ENCODE peak calls at places on chromosomes 3 and 15, in four cellular contexts. One of them, this sample, is unnamed.

GRCh38 chr3:48684480-48685143 is 1.1 kb downstream of the NCKIPSD start:
- DNase-seq in H1: no peak
- DNase-seq in HepG2: no peak
- DNase-seq in GM12878: no peak
- DNase-seq in this sample: no peak

GRCh38 chr15:60989696-60990095 is 239.4 kb downstream of the RORA start:
- DNase-seq in GM12878: no peak
- DNase-seq in HepG2: no peak
- DNase-seq in H1: no peak
- DNase-seq in this sample: no peak

GRCh38 chr3:132253262-132253878 is 63.8 kb upstream of the ACP3 start:
- DNase-seq in H1: no peak
- DNase-seq in GM12878: no peak
- DNase-seq in HepG2: peak
- DNase-seq in this sample: peak

GRCh38 chr3:13215940-13216546 is 142.8 kb upstream of the IQSEC1 start:
- DNase-seq in GM12878: no peak
- DNase-seq in HepG2: peak
- DNase-seq in H1: no peak
- DNase-seq in this sample: no peak

GRCh38 chr3:20608054-20608738 is 422.2 kb upstream of the SGO1 start:
- DNase-seq in H1: no peak
- DNase-seq in GM12878: no peak
- DNase-seq in HepG2: no peak
- DNase-seq in this sample: peak

GRCh38 chr3:114328345-114328744 is 34.5 kb downstream of the TIGIT start:
- DNase-seq in HepG2: no peak
- DNase-seq in H1: no peak
- DNase-seq in GM12878: no peak
- DNase-seq in this sample: no peak

GRCh38 chr3:32238027-32238815 is at the start of gene CMTM8:
- DNase-seq in H1: no peak
- DNase-seq in HepG2: peak
- DNase-seq in GM12878: no peak
- DNase-seq in this sample: no peak

GRCh38 chr3:159828542-159828943 is 160.1 kb upstream of the IL12A start:
- DNase-seq in GM12878: no peak
- DNase-seq in H1: no peak
- DNase-seq in HepG2: peak
- DNase-seq in this sample: no peak

GRCh38 chr15:93190238-93190637 is 101.2 kb upstream of the RGMA start:
- DNase-seq in H1: no peak
- DNase-seq in GM12878: no peak
- DNase-seq in HepG2: no peak
- DNase-seq in this sample: no peak

GRCh38 chr3:183822631-183823030 is 2.7 kb downstream of the MAP6D1 start:
- DNase-seq in GM12878: no peak
- DNase-seq in HepG2: no peak
- DNase-seq in H1: no peak
- DNase-seq in this sample: no peak

GRCh38 chr15:57565326-57565725 is 26.4 kb upstream of the MYZAP start:
- DNase-seq in H1: no peak
- DNase-seq in HepG2: no peak
- DNase-seq in GM12878: no peak
- DNase-seq in this sample: no peak

GRCh38 chr15:85568261-85568808 is 187.9 kb downstream of the AKAP13 start:
- DNase-seq in H1: no peak
- DNase-seq in HepG2: no peak
- DNase-seq in GM12878: no peak
- DNase-seq in this sample: no peak

GRCh38 chr15:90645873-90646605 is 71.1 kb upstream of the BLM start:
- DNase-seq in GM12878: no peak
- DNase-seq in H1: no peak
- DNase-seq in HepG2: no peak
- DNase-seq in this sample: no peak

GRCh38 chr15:65383991-65384390 is 6.2 kb upstream of the IGDCC3 start:
- DNase-seq in HepG2: no peak
- DNase-seq in GM12878: no peak
- DNase-seq in H1: no peak
- DNase-seq in this sample: no peak

GRCh38 chr3:134326760-134327593 is 47.3 kb downstream of the AMOTL2 start:
- DNase-seq in HepG2: peak
- DNase-seq in GM12878: no peak
- DNase-seq in H1: no peak
- DNase-seq in this sample: peak

GRCh38 chr3:88230638-88231037 is 80.9 kb downstream of the C3orf38 start:
- DNase-seq in GM12878: no peak
- DNase-seq in HepG2: no peak
- DNase-seq in H1: no peak
- DNase-seq in this sample: no peak

GRCh38 chr3:89692601-89693000 is 585.2 kb downstream of the EPHA3 start:
- DNase-seq in GM12878: no peak
- DNase-seq in HepG2: no peak
- DNase-seq in H1: no peak
- DNase-seq in this sample: no peak

GRCh38 chr3:183253364-183253960 is 409 bp downstream of the B3GNT5 start:
- DNase-seq in GM12878: no peak
- DNase-seq in H1: no peak
- DNase-seq in HepG2: no peak
- DNase-seq in this sample: no peak

GRCh38 chr3:113266738-113267137 is 55.4 kb downstream of the BOC start:
- DNase-seq in HepG2: no peak
- DNase-seq in GM12878: no peak
- DNase-seq in H1: no peak
- DNase-seq in this sample: no peak

GRCh38 chr3:14299767-14300166 is 102.6 kb upstream of the SLC6A6 start:
- DNase-seq in GM12878: no peak
- DNase-seq in H1: no peak
- DNase-seq in HepG2: no peak
- DNase-seq in this sample: no peak

GRCh38 chr3:179149951-179150350 is 1.8 kb downstream of the PIK3CA start:
- DNase-seq in GM12878: no peak
- DNase-seq in H1: no peak
- DNase-seq in HepG2: no peak
- DNase-seq in this sample: no peak

GRCh38 chr3:125059488-125060245 is 3.9 kb upstream of the HEG1 start:
- DNase-seq in HepG2: no peak
- DNase-seq in GM12878: no peak
- DNase-seq in H1: no peak
- DNase-seq in this sample: no peak

GRCh38 chr3:125058959-125059358 is 3.2 kb upstream of the HEG1 start:
- DNase-seq in GM12878: no peak
- DNase-seq in H1: no peak
- DNase-seq in HepG2: no peak
- DNase-seq in this sample: no peak

GRCh38 chr3:125061646-125062045 is 5.8 kb upstream of the HEG1 start:
- DNase-seq in GM12878: no peak
- DNase-seq in HepG2: no peak
- DNase-seq in H1: no peak
- DNase-seq in this sample: no peak

GRCh38 chr3:125062904-125063618 is 7.3 kb upstream of the HEG1 start:
- DNase-seq in HepG2: peak
- DNase-seq in H1: no peak
- DNase-seq in GM12878: no peak
- DNase-seq in this sample: no peak

GRCh38 chr3:125061170-125061569 is 5.4 kb upstream of the HEG1 start:
- DNase-seq in HepG2: no peak
- DNase-seq in GM12878: no peak
- DNase-seq in H1: no peak
- DNase-seq in this sample: no peak
- TF ChIP-seq SUZ12 in HepG2: no peak
- TF ChIP-seq SUZ12 in GM12878: no peak
- TF ChIP-seq SUZ12 in H1: no peak
- TF ChIP-seq SUZ12 in this sample: no peak

GRCh38 chr15:48645558-48646330 is at the start of gene FBN1:
- DNase-seq in HepG2: peak
- DNase-seq in GM12878: peak
- DNase-seq in H1: peak
- DNase-seq in this sample: peak

GRCh38 chr15:48644827-48645557 is 517 bp downstream of the FBN1 start:
- DNase-seq in H1: no peak
- DNase-seq in HepG2: no peak
- DNase-seq in GM12878: no peak
- DNase-seq in this sample: no peak

GRCh38 chr15:48643776-48644497 is 1.6 kb downstream of the FBN1 start:
- DNase-seq in GM12878: no peak
- DNase-seq in HepG2: no peak
- DNase-seq in H1: no peak
- DNase-seq in this sample: no peak

GRCh38 chr15:48643236-48643635 is 2.3 kb downstream of the FBN1 start:
- DNase-seq in GM12878: no peak
- DNase-seq in H1: no peak
- DNase-seq in HepG2: no peak
- DNase-seq in this sample: no peak

DNA sequence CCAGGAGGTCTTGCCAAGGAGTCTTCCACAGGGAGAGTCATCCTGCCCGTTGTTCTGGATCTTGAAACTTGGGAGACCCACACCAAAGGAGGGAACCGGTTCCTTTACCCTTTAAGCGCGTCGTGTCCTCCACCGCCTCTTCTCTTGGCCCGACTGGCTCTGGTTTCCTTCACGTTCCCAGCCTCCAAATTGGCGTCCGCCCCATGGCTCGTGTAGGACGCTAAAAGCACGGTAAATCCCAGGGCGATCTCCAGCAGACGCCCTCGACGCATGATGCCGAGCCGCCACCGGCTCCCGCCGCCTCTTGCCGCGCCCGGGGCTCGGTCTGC is 1.0 kb downstream of the FBN1 start:
- DNase-seq in HepG2: no peak
- DNase-seq in H1: no peak
- DNase-seq in GM12878: no peak
- DNase-seq in this sample: no peak
- H3K4me3 ChIP-seq in HepG2: peak
- H3K4me3 ChIP-seq in H1: peak
- H3K4me3 ChIP-seq in GM12878: peak
- H3K4me3 ChIP-seq in this sample: peak

GRCh38 chr15:35725353-35725752 is 179.4 kb upstream of the DPH6 start:
- DNase-seq in H1: no peak
- DNase-seq in GM12878: no peak
- DNase-seq in HepG2: no peak
- DNase-seq in this sample: no peak

GRCh38 chr15:35727627-35728026 is 181.7 kb upstream of the DPH6 start:
- DNase-seq in H1: no peak
- DNase-seq in GM12878: no peak
- DNase-seq in HepG2: no peak
- DNase-seq in this sample: no peak

GRCh38 chr15:35724626-35725025 is 178.7 kb upstream of the DPH6 start:
- DNase-seq in GM12878: no peak
- DNase-seq in H1: no peak
- DNase-seq in HepG2: no peak
- DNase-seq in this sample: no peak

GRCh38 chr15:35723852-35724251 is 177.9 kb upstream of the DPH6 start:
- DNase-seq in H1: no peak
- DNase-seq in GM12878: no peak
- DNase-seq in HepG2: no peak
- DNase-seq in this sample: no peak

DNA sequence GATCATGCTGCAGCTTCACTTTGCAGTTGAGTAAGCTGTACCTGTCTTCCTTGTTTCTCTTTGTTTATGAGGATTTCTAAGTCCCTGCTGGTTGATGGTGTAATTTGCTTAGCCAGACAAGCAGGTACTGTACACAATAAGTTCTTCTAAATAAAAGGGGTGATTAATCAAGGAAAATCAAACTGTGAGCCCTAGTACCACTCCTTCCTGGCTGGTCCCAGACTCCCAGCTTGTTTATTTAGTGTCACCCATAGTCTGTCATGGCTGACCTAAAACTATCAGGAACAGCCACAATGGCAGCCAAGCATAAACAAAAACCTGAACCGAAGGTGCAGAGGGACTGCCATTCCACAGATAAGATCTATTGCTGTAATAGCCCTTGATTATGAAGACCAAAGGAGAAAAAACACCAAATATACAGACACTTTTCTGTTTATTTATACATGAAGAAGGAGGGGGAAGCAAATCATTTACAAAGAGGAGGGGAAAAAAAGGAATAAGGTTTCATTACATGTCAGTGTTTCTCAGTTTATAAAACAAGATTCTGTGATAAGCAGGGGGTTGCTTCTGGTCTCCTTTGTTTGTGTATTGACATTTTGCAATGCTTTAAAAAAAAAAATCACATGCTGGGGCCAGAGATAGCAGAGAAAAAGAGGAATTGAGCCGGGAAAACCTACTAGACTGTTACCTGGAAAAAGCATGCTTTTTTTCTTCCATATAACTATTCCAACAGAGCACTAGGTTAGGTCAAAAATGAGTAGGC is 182.4 kb upstream of the DPH6 start:
- DNase-seq in HepG2: no peak
- DNase-seq in GM12878: no peak
- DNase-seq in H1: no peak
- DNase-seq in this sample: no peak
- TF ChIP-seq SUZ12 in HepG2: no peak
- TF ChIP-seq SUZ12 in GM12878: no peak
- TF ChIP-seq SUZ12 in H1: no peak
- TF ChIP-seq SUZ12 in this sample: no peak

GRCh38 chr15:77602800-77603199 is 29.9 kb downstream of the LINGO1 start:
- DNase-seq in GM12878: no peak
- DNase-seq in HepG2: no peak
- DNase-seq in H1: no peak
- DNase-seq in this sample: no peak

GRCh38 chr15:77604973-77605372 is 27.7 kb downstream of the LINGO1 start:
- DNase-seq in HepG2: no peak
- DNase-seq in GM12878: no peak
- DNase-seq in H1: no peak
- DNase-seq in this sample: no peak

GRCh38 chr15:77606142-77607034 is 26.3 kb downstream of the LINGO1 start:
- DNase-seq in HepG2: no peak
- DNase-seq in GM12878: no peak
- DNase-seq in H1: no peak
- DNase-seq in this sample: no peak

GRCh38 chr15:77605582-77605981 is 27.1 kb downstream of the LINGO1 start:
- DNase-seq in GM12878: no peak
- DNase-seq in H1: no peak
- DNase-seq in HepG2: no peak
- DNase-seq in this sample: no peak

DNA sequence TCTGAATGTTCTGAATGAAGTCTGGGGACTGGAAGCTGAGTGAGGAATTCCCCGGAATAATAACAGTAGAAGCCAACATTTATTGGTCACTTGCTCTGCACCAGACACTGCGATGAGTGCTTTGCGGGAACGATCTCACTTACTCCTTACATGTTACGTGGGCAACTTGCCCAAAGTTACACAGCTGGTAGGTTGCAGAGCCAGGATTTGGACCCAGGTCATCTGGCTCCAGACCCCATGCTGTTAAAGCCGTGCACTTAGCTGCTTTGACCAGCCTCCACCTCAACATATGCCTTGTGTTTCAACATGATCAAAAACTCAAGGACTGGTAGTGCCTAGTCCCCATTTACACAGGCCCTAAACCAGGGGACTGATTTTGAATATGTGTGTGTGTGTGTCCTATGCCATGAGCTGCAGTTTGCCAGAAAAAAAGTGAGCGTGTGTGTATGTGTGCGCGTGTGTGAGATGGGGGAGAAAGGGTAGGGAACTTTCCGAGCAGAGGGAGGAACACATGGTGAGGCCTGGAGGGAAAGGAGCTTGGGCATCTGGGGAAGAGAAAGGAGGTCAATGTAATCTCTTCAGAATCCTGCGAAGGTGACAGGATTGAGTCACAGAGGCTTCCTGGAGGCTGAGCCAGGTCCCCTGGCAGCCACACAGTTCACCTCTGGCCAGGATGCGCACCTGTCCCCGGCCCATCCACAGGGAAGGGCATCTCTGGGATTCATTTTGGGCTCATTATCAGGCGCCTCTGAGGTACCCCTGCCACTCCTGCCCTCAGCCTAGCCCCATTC is 28.9 kb downstream of the LINGO1 start:
- DNase-seq in HepG2: no peak
- DNase-seq in GM12878: no peak
- DNase-seq in H1: no peak
- DNase-seq in this sample: no peak
- H3K4me3 ChIP-seq in HepG2: no peak
- H3K4me3 ChIP-seq in GM12878: no peak
- H3K4me3 ChIP-seq in H1: no peak
- H3K4me3 ChIP-seq in this sample: no peak